ENCODE peak calls at places on chromosomes 16 and 17, in four cellular contexts. K, J, X and A are unnamed samples.

GRCh38 chr17:38613981-38614779 is 8.4 kb upstream of the SRCIN1 start:
- DNase-seq in K (no peak), J (peak), X (no peak), A (no peak)

GRCh38 chr16:50193594-50193993 is 40.5 kb downstream of the TENT4B start:
- DNase-seq in K (no peak), J (no peak), X (no peak), A (no peak)

GRCh38 chr17:10117581-10118001 is 80.8 kb downstream of the GAS7 start:
- DNase-seq in K (no peak), J (peak), X (no peak), A (no peak)

GRCh38 chr17:17648762-17649161 is 32.5 kb upstream of the RAI1 start:
- DNase-seq in K (no peak), J (no peak), X (no peak), A (no peak)

GRCh38 chr16:12339686-12340085 is 363.2 kb downstream of the SNX29 start:
- DNase-seq in K (no peak), J (no peak), X (no peak), A (no peak)

GRCh38 chr16:88383401-88384221 is 852 bp downstream of the ZNF469 start:
- DNase-seq in K (peak), J (no peak), X (no peak), A (no peak)

GRCh38 chr16:55502801-55503366 is 6.0 kb upstream of the LPCAT2 start:
- DNase-seq in K (peak), J (no peak), X (no peak), A (peak)

GRCh38 chr17:5676012-5676411 is 91.7 kb upstream of the NLRP1 start:
- DNase-seq in K (no peak), J (no peak), X (no peak), A (no peak)

GRCh38 chr17:36732351-36732750 is 131.0 kb downstream of the MRM1 start:
- DNase-seq in K (no peak), J (no peak), X (no peak), A (no peak)

GRCh38 chr17:30997842-30998241 is 27.0 kb downstream of the RNF135 start:
- DNase-seq in K (no peak), J (no peak), X (no peak), A (no peak)

GRCh38 chr16:80526418-80527061 is 14.3 kb upstream of the DYNLRB2 start:
- DNase-seq in K (peak), J (peak), X (no peak), A (peak)

GRCh38 chr16:75306102-75306762 is 54.8 kb upstream of the BCAR1 start:
- DNase-seq in K (no peak), J (no peak), X (no peak), A (no peak)

GRCh38 chr16:77376358-77376757 is 58.5 kb downstream of the ADAMTS18 start:
- DNase-seq in K (no peak), J (peak), X (no peak), A (no peak)

GRCh38 chr16:4176794-4177438 is 60.7 kb upstream of the ADCY9 start:
- DNase-seq in K (no peak), J (peak), X (no peak), A (no peak)

GRCh38 chr16:85777583-85778310 is 21.6 kb downstream of the EMC8 start:
- DNase-seq in K (no peak), J (no peak), X (no peak), A (no peak)
- H3K27ac ChIP-seq in K (no peak), J (no peak), X (no peak), A (no peak)

DNA sequence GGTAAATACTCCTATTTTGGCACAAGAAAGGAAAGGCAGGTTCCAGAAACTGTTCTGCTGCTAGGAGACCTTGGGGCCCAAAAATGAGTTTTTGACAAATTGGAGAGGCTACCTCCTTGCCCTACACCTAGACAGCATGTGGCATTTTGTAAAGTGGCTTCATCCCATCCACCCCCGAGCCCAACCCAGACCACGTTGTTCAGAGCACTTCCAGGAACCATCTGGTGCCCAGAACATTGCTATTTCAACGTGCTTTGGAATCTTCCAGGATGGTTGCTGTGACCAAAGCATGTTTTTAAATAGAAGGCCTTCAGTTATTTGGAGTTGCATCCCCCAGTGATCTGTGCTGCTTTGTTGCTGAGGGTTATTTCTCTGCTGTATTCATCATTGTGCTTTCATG is 116.3 kb upstream of the TOM1L1 start:
- DNase-seq in K (no peak), J (no peak), X (no peak), A (no peak)
- H3K27ac ChIP-seq in K (no peak), J (no peak), X (no peak), A (no peak)

DNA sequence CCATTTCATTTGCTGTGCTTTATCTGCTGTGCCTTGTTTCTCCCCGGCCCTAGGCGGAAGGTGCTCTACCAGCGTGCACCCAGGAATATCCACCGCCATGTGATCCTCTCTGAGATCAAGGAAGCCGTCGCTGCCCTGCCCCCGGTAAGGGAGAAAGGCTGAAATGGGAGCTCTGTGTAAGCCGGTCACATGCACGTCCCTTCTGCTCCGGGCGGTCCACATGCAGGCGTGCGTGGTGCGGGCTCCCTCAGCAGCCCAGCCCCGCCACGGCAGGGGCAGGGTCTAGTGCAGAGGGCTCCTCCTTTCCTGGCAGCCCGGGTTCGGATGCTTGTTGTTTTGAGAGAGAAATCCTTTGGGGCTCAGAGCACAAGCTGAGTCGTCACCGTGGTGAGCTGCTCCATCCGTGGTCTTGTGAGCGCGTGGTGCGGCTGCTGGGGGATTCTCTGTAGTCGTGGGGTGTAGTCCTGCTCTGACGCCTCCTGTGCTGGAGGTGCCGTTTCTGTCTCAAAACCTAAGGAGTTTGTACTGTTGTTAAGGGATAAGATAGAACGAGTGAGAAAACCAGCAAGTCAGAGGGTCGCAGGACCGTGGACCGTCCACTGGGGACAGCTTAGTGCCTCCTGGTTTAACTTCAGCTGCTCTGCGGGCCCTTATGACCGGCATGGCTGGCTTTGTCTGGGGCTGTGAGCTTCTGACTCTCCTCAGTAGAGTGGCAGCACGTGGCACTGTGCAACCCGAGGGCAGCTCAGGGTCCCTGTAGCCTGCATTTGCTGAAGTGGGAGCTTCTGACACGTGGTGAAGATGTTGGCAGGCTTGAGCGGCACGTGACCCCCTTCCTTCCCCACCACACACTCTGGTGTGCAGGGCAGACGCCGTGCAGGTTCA is 12.3 kb upstream of the MC1R start:
- DNase-seq in K (no peak), J (no peak), X (no peak), A (no peak)
- H3K27ac ChIP-seq in K (no peak), J (no peak), X (no peak), A (no peak)

GRCh38 chr16:70453117-70453890 is 1.1 kb upstream of the FCSK start:
- DNase-seq in K (no peak), J (no peak), X (no peak), A (no peak)

GRCh38 chr16:70454221-70455034 is at the start of gene FCSK:
- DNase-seq in K (peak), J (peak), X (no peak), A (peak)

GRCh38 chr16:70455910-70456309 is 1.5 kb downstream of the FCSK start:
- DNase-seq in K (no peak), J (no peak), X (no peak), A (no peak)

GRCh38 chr16:70457446-70457845 is 3.1 kb downstream of the FCSK start:
- DNase-seq in K (no peak), J (no peak), X (no peak), A (no peak)

GRCh38 chr16:70453891-70454220 is 539 bp upstream of the FCSK start:
- DNase-seq in K (no peak), J (no peak), X (no peak), A (no peak)
- H3K27ac ChIP-seq in K (no peak), J (peak), X (peak), A (no peak)

GRCh38 chr17:70446446-70446845 is 277.1 kb downstream of the KCNJ2 start:
- DNase-seq in K (no peak), J (no peak), X (no peak), A (no peak)
- H3K27ac ChIP-seq in K (no peak), J (no peak), X (no peak), A (no peak)

DNA sequence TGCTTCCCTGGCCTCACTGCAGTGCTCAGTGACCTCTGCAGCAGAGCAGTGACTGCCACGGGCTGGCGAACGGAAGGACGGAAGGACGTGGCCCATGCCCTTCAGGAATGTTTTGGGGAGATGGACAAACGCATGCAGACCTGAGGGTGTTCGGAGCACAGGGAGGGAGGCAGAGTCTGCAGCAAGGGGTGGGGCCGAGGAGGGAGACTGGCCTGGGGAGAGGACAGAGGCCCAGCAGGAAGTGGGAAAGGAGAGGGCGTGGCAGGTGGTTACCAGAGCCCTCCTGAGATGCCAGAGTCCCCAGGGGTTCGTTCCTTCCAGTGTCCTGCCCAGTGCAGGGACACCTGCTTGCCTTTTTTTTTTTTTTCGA is 21.9 kb downstream of the ADORA2B start:
- DNase-seq in K (no peak), J (no peak), X (no peak), A (no peak)
- H3K27ac ChIP-seq in K (no peak), J (no peak), X (peak), A (no peak)

DNA sequence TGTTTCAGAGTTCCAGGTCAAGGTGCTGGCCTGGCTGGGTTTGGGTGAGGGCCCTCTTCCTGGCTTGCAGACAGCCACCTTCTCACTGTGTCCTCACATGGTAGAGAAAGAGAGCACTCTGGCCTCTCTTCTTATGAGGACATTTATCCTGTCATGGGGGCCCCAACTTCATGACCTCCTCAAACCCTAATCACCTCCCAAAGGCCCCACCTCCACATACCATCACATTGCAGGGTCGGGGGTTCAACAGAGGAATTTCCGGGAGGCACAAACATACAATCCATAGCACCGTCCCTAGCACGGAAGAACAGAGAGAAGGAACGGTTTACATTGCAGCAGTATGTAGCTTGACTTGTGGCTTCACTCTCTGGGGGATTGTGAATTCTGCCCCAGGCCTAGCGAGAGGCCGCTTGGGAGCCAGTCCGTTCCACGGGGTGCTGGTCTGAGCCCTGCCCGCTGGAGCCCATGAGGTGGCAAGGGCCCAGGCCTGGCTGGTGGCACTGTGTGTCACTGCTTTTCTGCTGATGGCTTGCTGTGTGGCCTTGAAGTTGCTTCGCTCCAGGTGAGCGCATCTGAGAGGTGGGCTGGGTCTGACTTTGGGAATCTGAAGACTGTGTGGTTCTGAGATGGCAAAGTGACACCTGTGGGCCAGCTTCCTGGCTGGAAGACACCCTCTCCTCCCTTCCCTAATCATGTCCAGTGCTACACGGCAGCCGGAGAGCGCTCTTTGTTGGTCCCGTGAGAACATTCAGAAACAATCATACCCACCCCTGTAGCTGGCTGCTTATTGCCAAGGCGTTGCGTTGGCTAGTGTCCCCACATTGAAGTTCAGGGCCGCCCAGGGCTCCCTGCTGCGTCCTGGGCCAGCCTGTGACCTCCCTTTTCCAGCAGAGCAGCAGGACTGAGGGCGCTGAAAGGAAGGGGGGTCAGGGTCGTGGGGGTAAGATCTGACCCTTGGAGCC is 98.3 kb downstream of the CMIP start:
- DNase-seq in K (no peak), J (no peak), X (no peak), A (peak)
- H3K27ac ChIP-seq in K (no peak), J (no peak), X (no peak), A (peak)